ENCODE peak calls at places on chromosomes 7 and 10, in eight cellular contexts. One of them, this sample, is unnamed.

GRCh38 chr10:24952146-24952700 is at the start of gene PRTFDC1:
- DNase-seq in activated naive CD4-positive, alpha-beta T cell treated with Interleukin-2 at 50 U/mL for 16 hours: no peak
- DNase-seq in natural killer cell treated with Interleukin-12 subunit alpha and Interleukin-12 subunit beta and Interleukin-15 and Interleukin-18, amount 100 ng/mL, for 72 hours: no peak
- DNase-seq in fibroblast of the conjunctiva: no peak
- DNase-seq in NCI-H1105: peak; percentile 45
- DNase-seq in NCI-H1092: peak; percentile 10
- DNase-seq in activated CD4-positive, alpha-beta T cell treated with anti-CD3 and anti-CD28 coated beads, Interleukin-2, amount 10 ng/mL, durations not matched to agents 7 days and 5 days: peak; percentile 24
- DNase-seq in left colon: peak; percentile 46
- DNase-seq in this sample: peak; percentile 75

GRCh38 chr10:26776258-26776657 is 78.8 kb downstream of the PDSS1 start:
- DNase-seq in natural killer cell treated with Interleukin-12 subunit alpha and Interleukin-12 subunit beta and Interleukin-15 and Interleukin-18, amount 100 ng/mL, for 72 hours: no peak
- DNase-seq in left colon: no peak
- DNase-seq in NCI-H1092: no peak
- DNase-seq in fibroblast of the conjunctiva: no peak
- DNase-seq in activated CD4-positive, alpha-beta T cell treated with anti-CD3 and anti-CD28 coated beads, Interleukin-2, amount 10 ng/mL, durations not matched to agents 7 days and 5 days: no peak
- DNase-seq in activated naive CD4-positive, alpha-beta T cell treated with Interleukin-2 at 50 U/mL for 16 hours: no peak
- DNase-seq in NCI-H1105: no peak
- DNase-seq in this sample: no peak

GRCh38 chr10:78950656-78951587 is 117.8 kb upstream of the ZMIZ1 start:
- DNase-seq in activated naive CD4-positive, alpha-beta T cell treated with Interleukin-2 at 50 U/mL for 16 hours: no peak
- DNase-seq in activated CD4-positive, alpha-beta T cell treated with anti-CD3 and anti-CD28 coated beads, Interleukin-2, amount 10 ng/mL, durations not matched to agents 7 days and 5 days: no peak
- DNase-seq in NCI-H1092: no peak
- DNase-seq in left colon: no peak
- DNase-seq in NCI-H1105: peak; percentile 79
- DNase-seq in natural killer cell treated with Interleukin-12 subunit alpha and Interleukin-12 subunit beta and Interleukin-15 and Interleukin-18, amount 100 ng/mL, for 72 hours: no peak
- DNase-seq in fibroblast of the conjunctiva: no peak
- DNase-seq in this sample: no peak

GRCh38 chr10:62626817-62627216 is 177.7 kb upstream of the ADO start:
- DNase-seq in left colon: no peak
- DNase-seq in fibroblast of the conjunctiva: no peak
- DNase-seq in NCI-H1092: no peak
- DNase-seq in NCI-H1105: no peak
- DNase-seq in activated CD4-positive, alpha-beta T cell treated with anti-CD3 and anti-CD28 coated beads, Interleukin-2, amount 10 ng/mL, durations not matched to agents 7 days and 5 days: no peak
- DNase-seq in activated naive CD4-positive, alpha-beta T cell treated with Interleukin-2 at 50 U/mL for 16 hours: no peak
- DNase-seq in natural killer cell treated with Interleukin-12 subunit alpha and Interleukin-12 subunit beta and Interleukin-15 and Interleukin-18, amount 100 ng/mL, for 72 hours: no peak
- DNase-seq in this sample: no peak

GRCh38 chr7:803243-803635 is 29.0 kb upstream of the SUN1 start:
- DNase-seq in natural killer cell treated with Interleukin-12 subunit alpha and Interleukin-12 subunit beta and Interleukin-15 and Interleukin-18, amount 100 ng/mL, for 72 hours: peak; percentile 8
- DNase-seq in fibroblast of the conjunctiva: no peak
- DNase-seq in activated CD4-positive, alpha-beta T cell treated with anti-CD3 and anti-CD28 coated beads, Interleukin-2, amount 10 ng/mL, durations not matched to agents 7 days and 5 days: no peak
- DNase-seq in NCI-H1105: no peak
- DNase-seq in left colon: no peak
- DNase-seq in NCI-H1092: no peak
- DNase-seq in activated naive CD4-positive, alpha-beta T cell treated with Interleukin-2 at 50 U/mL for 16 hours: no peak
- DNase-seq in this sample: peak; percentile 41

GRCh38 chr7:110003827-110004226 is 1087.1 kb upstream of the LRRN3 start:
- DNase-seq in fibroblast of the conjunctiva: no peak
- DNase-seq in natural killer cell treated with Interleukin-12 subunit alpha and Interleukin-12 subunit beta and Interleukin-15 and Interleukin-18, amount 100 ng/mL, for 72 hours: no peak
- DNase-seq in activated naive CD4-positive, alpha-beta T cell treated with Interleukin-2 at 50 U/mL for 16 hours: no peak
- DNase-seq in activated CD4-positive, alpha-beta T cell treated with anti-CD3 and anti-CD28 coated beads, Interleukin-2, amount 10 ng/mL, durations not matched to agents 7 days and 5 days: no peak
- DNase-seq in NCI-H1105: no peak
- DNase-seq in NCI-H1092: no peak
- DNase-seq in left colon: no peak
- DNase-seq in this sample: no peak

GRCh38 chr10:129932182-129932581 is 31.9 kb downstream of the EBF3 start:
- DNase-seq in NCI-H1092: no peak
- DNase-seq in activated naive CD4-positive, alpha-beta T cell treated with Interleukin-2 at 50 U/mL for 16 hours: no peak
- DNase-seq in left colon: no peak
- DNase-seq in natural killer cell treated with Interleukin-12 subunit alpha and Interleukin-12 subunit beta and Interleukin-15 and Interleukin-18, amount 100 ng/mL, for 72 hours: no peak
- DNase-seq in fibroblast of the conjunctiva: no peak
- DNase-seq in NCI-H1105: no peak
- DNase-seq in activated CD4-positive, alpha-beta T cell treated with anti-CD3 and anti-CD28 coated beads, Interleukin-2, amount 10 ng/mL, durations not matched to agents 7 days and 5 days: no peak
- DNase-seq in this sample: peak; percentile 53

GRCh38 chr10:10294801-10295515 is 722.7 kb upstream of the CELF2 start:
- DNase-seq in activated CD4-positive, alpha-beta T cell treated with anti-CD3 and anti-CD28 coated beads, Interleukin-2, amount 10 ng/mL, durations not matched to agents 7 days and 5 days: no peak
- DNase-seq in NCI-H1105: no peak
- DNase-seq in natural killer cell treated with Interleukin-12 subunit alpha and Interleukin-12 subunit beta and Interleukin-15 and Interleukin-18, amount 100 ng/mL, for 72 hours: no peak
- DNase-seq in left colon: no peak
- DNase-seq in NCI-H1092: peak; percentile 2
- DNase-seq in activated naive CD4-positive, alpha-beta T cell treated with Interleukin-2 at 50 U/mL for 16 hours: no peak
- DNase-seq in fibroblast of the conjunctiva: no peak
- DNase-seq in this sample: no peak

GRCh38 chr7:141700848-141701371 is 1.1 kb downstream of the DENND11 start:
- DNase-seq in activated naive CD4-positive, alpha-beta T cell treated with Interleukin-2 at 50 U/mL for 16 hours: peak; percentile 2
- DNase-seq in NCI-H1092: no peak
- DNase-seq in activated CD4-positive, alpha-beta T cell treated with anti-CD3 and anti-CD28 coated beads, Interleukin-2, amount 10 ng/mL, durations not matched to agents 7 days and 5 days: peak; percentile 11
- DNase-seq in left colon: no peak
- DNase-seq in NCI-H1105: no peak
- DNase-seq in fibroblast of the conjunctiva: no peak
- DNase-seq in natural killer cell treated with Interleukin-12 subunit alpha and Interleukin-12 subunit beta and Interleukin-15 and Interleukin-18, amount 100 ng/mL, for 72 hours: no peak
- DNase-seq in this sample: no peak

GRCh38 chr7:76048668-76048988 is 722 bp downstream of the MDH2 start:
- DNase-seq in activated naive CD4-positive, alpha-beta T cell treated with Interleukin-2 at 50 U/mL for 16 hours: peak; percentile 22
- DNase-seq in left colon: no peak
- DNase-seq in NCI-H1105: no peak
- DNase-seq in activated CD4-positive, alpha-beta T cell treated with anti-CD3 and anti-CD28 coated beads, Interleukin-2, amount 10 ng/mL, durations not matched to agents 7 days and 5 days: peak; percentile 24
- DNase-seq in NCI-H1092: no peak
- DNase-seq in fibroblast of the conjunctiva: no peak
- DNase-seq in natural killer cell treated with Interleukin-12 subunit alpha and Interleukin-12 subunit beta and Interleukin-15 and Interleukin-18, amount 100 ng/mL, for 72 hours: no peak
- DNase-seq in this sample: no peak

GRCh38 chr7:122327969-122328368 is 23.4 kb upstream of the FEZF1 start:
- DNase-seq in NCI-H1105: no peak
- DNase-seq in activated naive CD4-positive, alpha-beta T cell treated with Interleukin-2 at 50 U/mL for 16 hours: no peak
- DNase-seq in NCI-H1092: no peak
- DNase-seq in fibroblast of the conjunctiva: no peak
- DNase-seq in left colon: no peak
- DNase-seq in activated CD4-positive, alpha-beta T cell treated with anti-CD3 and anti-CD28 coated beads, Interleukin-2, amount 10 ng/mL, durations not matched to agents 7 days and 5 days: no peak
- DNase-seq in natural killer cell treated with Interleukin-12 subunit alpha and Interleukin-12 subunit beta and Interleukin-15 and Interleukin-18, amount 100 ng/mL, for 72 hours: no peak
- DNase-seq in this sample: no peak

GRCh38 chr7:25926009-25926408 is 226.0 kb upstream of the NFE2L3 start:
- DNase-seq in fibroblast of the conjunctiva: no peak
- DNase-seq in left colon: no peak
- DNase-seq in activated naive CD4-positive, alpha-beta T cell treated with Interleukin-2 at 50 U/mL for 16 hours: no peak
- DNase-seq in NCI-H1105: no peak
- DNase-seq in natural killer cell treated with Interleukin-12 subunit alpha and Interleukin-12 subunit beta and Interleukin-15 and Interleukin-18, amount 100 ng/mL, for 72 hours: no peak
- DNase-seq in activated CD4-positive, alpha-beta T cell treated with anti-CD3 and anti-CD28 coated beads, Interleukin-2, amount 10 ng/mL, durations not matched to agents 7 days and 5 days: no peak
- DNase-seq in NCI-H1092: no peak
- DNase-seq in this sample: no peak

GRCh38 chr10:82969405-82969804 is 1094.4 kb downstream of the NRG3 start:
- DNase-seq in activated CD4-positive, alpha-beta T cell treated with anti-CD3 and anti-CD28 coated beads, Interleukin-2, amount 10 ng/mL, durations not matched to agents 7 days and 5 days: no peak
- DNase-seq in activated naive CD4-positive, alpha-beta T cell treated with Interleukin-2 at 50 U/mL for 16 hours: no peak
- DNase-seq in left colon: no peak
- DNase-seq in NCI-H1105: no peak
- DNase-seq in natural killer cell treated with Interleukin-12 subunit alpha and Interleukin-12 subunit beta and Interleukin-15 and Interleukin-18, amount 100 ng/mL, for 72 hours: no peak
- DNase-seq in NCI-H1092: no peak
- DNase-seq in fibroblast of the conjunctiva: peak; percentile 23
- DNase-seq in this sample: no peak

GRCh38 chr10:101939273-101939635 is 95.7 kb upstream of the KCNIP2 start:
- DNase-seq in NCI-H1092: no peak
- DNase-seq in NCI-H1105: no peak
- DNase-seq in activated CD4-positive, alpha-beta T cell treated with anti-CD3 and anti-CD28 coated beads, Interleukin-2, amount 10 ng/mL, durations not matched to agents 7 days and 5 days: no peak
- DNase-seq in activated naive CD4-positive, alpha-beta T cell treated with Interleukin-2 at 50 U/mL for 16 hours: no peak
- DNase-seq in natural killer cell treated with Interleukin-12 subunit alpha and Interleukin-12 subunit beta and Interleukin-15 and Interleukin-18, amount 100 ng/mL, for 72 hours: no peak
- DNase-seq in left colon: no peak
- DNase-seq in fibroblast of the conjunctiva: peak; percentile 96
- DNase-seq in this sample: no peak

GRCh38 chr7:111091623-111092370 is 870 bp downstream of the LRRN3 start:
- DNase-seq in left colon: no peak
- DNase-seq in natural killer cell treated with Interleukin-12 subunit alpha and Interleukin-12 subunit beta and Interleukin-15 and Interleukin-18, amount 100 ng/mL, for 72 hours: no peak
- DNase-seq in fibroblast of the conjunctiva: no peak
- DNase-seq in NCI-H1105: peak; percentile 50
- DNase-seq in NCI-H1092: peak; percentile 10
- DNase-seq in activated naive CD4-positive, alpha-beta T cell treated with Interleukin-2 at 50 U/mL for 16 hours: no peak
- DNase-seq in activated CD4-positive, alpha-beta T cell treated with anti-CD3 and anti-CD28 coated beads, Interleukin-2, amount 10 ng/mL, durations not matched to agents 7 days and 5 days: no peak
- DNase-seq in this sample: no peak

GRCh38 chr10:133455611-133456031 is 1.9 kb downstream of the SCART1 start:
- DNase-seq in activated naive CD4-positive, alpha-beta T cell treated with Interleukin-2 at 50 U/mL for 16 hours: no peak
- DNase-seq in fibroblast of the conjunctiva: no peak
- DNase-seq in natural killer cell treated with Interleukin-12 subunit alpha and Interleukin-12 subunit beta and Interleukin-15 and Interleukin-18, amount 100 ng/mL, for 72 hours: no peak
- DNase-seq in NCI-H1092: no peak
- DNase-seq in activated CD4-positive, alpha-beta T cell treated with anti-CD3 and anti-CD28 coated beads, Interleukin-2, amount 10 ng/mL, durations not matched to agents 7 days and 5 days: peak; percentile 3
- DNase-seq in NCI-H1105: no peak
- DNase-seq in left colon: no peak
- DNase-seq in this sample: no peak

GRCh38 chr10:133457100-133457841 is 3.5 kb downstream of the SCART1 start:
- DNase-seq in fibroblast of the conjunctiva: no peak
- DNase-seq in natural killer cell treated with Interleukin-12 subunit alpha and Interleukin-12 subunit beta and Interleukin-15 and Interleukin-18, amount 100 ng/mL, for 72 hours: no peak
- DNase-seq in activated naive CD4-positive, alpha-beta T cell treated with Interleukin-2 at 50 U/mL for 16 hours: no peak
- DNase-seq in NCI-H1092: no peak
- DNase-seq in NCI-H1105: no peak
- DNase-seq in activated CD4-positive, alpha-beta T cell treated with anti-CD3 and anti-CD28 coated beads, Interleukin-2, amount 10 ng/mL, durations not matched to agents 7 days and 5 days: peak; percentile 3
- DNase-seq in left colon: no peak
- DNase-seq in this sample: no peak

GRCh38 chr7:84792232-84792882 is 394.5 kb downstream of the SEMA3D start:
- DNase-seq in NCI-H1092: no peak
- DNase-seq in NCI-H1105: no peak
- DNase-seq in activated CD4-positive, alpha-beta T cell treated with anti-CD3 and anti-CD28 coated beads, Interleukin-2, amount 10 ng/mL, durations not matched to agents 7 days and 5 days: no peak
- DNase-seq in fibroblast of the conjunctiva: no peak
- DNase-seq in activated naive CD4-positive, alpha-beta T cell treated with Interleukin-2 at 50 U/mL for 16 hours: no peak
- DNase-seq in left colon: no peak
- DNase-seq in natural killer cell treated with Interleukin-12 subunit alpha and Interleukin-12 subunit beta and Interleukin-15 and Interleukin-18, amount 100 ng/mL, for 72 hours: no peak
- DNase-seq in this sample: no peak

GRCh38 chr10:92688927-92689662 is 660 bp upstream of the HHEX start:
- DNase-seq in fibroblast of the conjunctiva: no peak
- DNase-seq in activated CD4-positive, alpha-beta T cell treated with anti-CD3 and anti-CD28 coated beads, Interleukin-2, amount 10 ng/mL, durations not matched to agents 7 days and 5 days: peak; percentile 6
- DNase-seq in NCI-H1092: peak; percentile 10
- DNase-seq in activated naive CD4-positive, alpha-beta T cell treated with Interleukin-2 at 50 U/mL for 16 hours: peak; percentile 19
- DNase-seq in natural killer cell treated with Interleukin-12 subunit alpha and Interleukin-12 subunit beta and Interleukin-15 and Interleukin-18, amount 100 ng/mL, for 72 hours: no peak
- DNase-seq in left colon: peak; percentile 30
- DNase-seq in NCI-H1105: no peak
- DNase-seq in this sample: no peak

GRCh38 chr7:50246551-50246950 is 58.0 kb upstream of the IKZF1 start:
- DNase-seq in fibroblast of the conjunctiva: no peak
- DNase-seq in left colon: no peak
- DNase-seq in activated CD4-positive, alpha-beta T cell treated with anti-CD3 and anti-CD28 coated beads, Interleukin-2, amount 10 ng/mL, durations not matched to agents 7 days and 5 days: no peak
- DNase-seq in activated naive CD4-positive, alpha-beta T cell treated with Interleukin-2 at 50 U/mL for 16 hours: no peak
- DNase-seq in NCI-H1092: no peak
- DNase-seq in natural killer cell treated with Interleukin-12 subunit alpha and Interleukin-12 subunit beta and Interleukin-15 and Interleukin-18, amount 100 ng/mL, for 72 hours: no peak
- DNase-seq in NCI-H1105: no peak
- DNase-seq in this sample: no peak

GRCh38 chr10:100027416-100027815 is 17.7 kb upstream of the DNMBP start:
- DNase-seq in fibroblast of the conjunctiva: no peak
- DNase-seq in NCI-H1092: no peak
- DNase-seq in left colon: no peak
- DNase-seq in activated naive CD4-positive, alpha-beta T cell treated with Interleukin-2 at 50 U/mL for 16 hours: no peak
- DNase-seq in natural killer cell treated with Interleukin-12 subunit alpha and Interleukin-12 subunit beta and Interleukin-15 and Interleukin-18, amount 100 ng/mL, for 72 hours: no peak
- DNase-seq in activated CD4-positive, alpha-beta T cell treated with anti-CD3 and anti-CD28 coated beads, Interleukin-2, amount 10 ng/mL, durations not matched to agents 7 days and 5 days: no peak
- DNase-seq in NCI-H1105: no peak
- DNase-seq in this sample: no peak

GRCh38 chr7:46321556-46322205 is 400.6 kb upstream of the IGFBP3 start:
- DNase-seq in fibroblast of the conjunctiva: no peak
- DNase-seq in NCI-H1105: no peak
- DNase-seq in activated CD4-positive, alpha-beta T cell treated with anti-CD3 and anti-CD28 coated beads, Interleukin-2, amount 10 ng/mL, durations not matched to agents 7 days and 5 days: no peak
- DNase-seq in natural killer cell treated with Interleukin-12 subunit alpha and Interleukin-12 subunit beta and Interleukin-15 and Interleukin-18, amount 100 ng/mL, for 72 hours: no peak
- DNase-seq in activated naive CD4-positive, alpha-beta T cell treated with Interleukin-2 at 50 U/mL for 16 hours: no peak
- DNase-seq in NCI-H1092: no peak
- DNase-seq in left colon: no peak
- DNase-seq in this sample: no peak

GRCh38 chr7:91503934-91504575 is 239.8 kb downstream of the FZD1 start:
- DNase-seq in natural killer cell treated with Interleukin-12 subunit alpha and Interleukin-12 subunit beta and Interleukin-15 and Interleukin-18, amount 100 ng/mL, for 72 hours: no peak
- DNase-seq in left colon: no peak
- DNase-seq in NCI-H1092: no peak
- DNase-seq in activated CD4-positive, alpha-beta T cell treated with anti-CD3 and anti-CD28 coated beads, Interleukin-2, amount 10 ng/mL, durations not matched to agents 7 days and 5 days: no peak
- DNase-seq in fibroblast of the conjunctiva: no peak
- DNase-seq in activated naive CD4-positive, alpha-beta T cell treated with Interleukin-2 at 50 U/mL for 16 hours: no peak
- DNase-seq in NCI-H1105: no peak
- DNase-seq in this sample: no peak

GRCh38 chr7:79091661-79092060 is 361.8 kb downstream of the MAGI2 start:
- DNase-seq in activated naive CD4-positive, alpha-beta T cell treated with Interleukin-2 at 50 U/mL for 16 hours: no peak
- DNase-seq in fibroblast of the conjunctiva: no peak
- DNase-seq in activated CD4-positive, alpha-beta T cell treated with anti-CD3 and anti-CD28 coated beads, Interleukin-2, amount 10 ng/mL, durations not matched to agents 7 days and 5 days: no peak
- DNase-seq in NCI-H1092: no peak
- DNase-seq in NCI-H1105: no peak
- DNase-seq in natural killer cell treated with Interleukin-12 subunit alpha and Interleukin-12 subunit beta and Interleukin-15 and Interleukin-18, amount 100 ng/mL, for 72 hours: no peak
- DNase-seq in left colon: no peak
- DNase-seq in this sample: no peak

GRCh38 chr10:96390460-96390864 is 31.7 kb upstream of the OPALIN start:
- DNase-seq in activated CD4-positive, alpha-beta T cell treated with anti-CD3 and anti-CD28 coated beads, Interleukin-2, amount 10 ng/mL, durations not matched to agents 7 days and 5 days: no peak
- DNase-seq in NCI-H1105: no peak
- DNase-seq in NCI-H1092: peak; percentile 74
- DNase-seq in left colon: peak; percentile 74
- DNase-seq in natural killer cell treated with Interleukin-12 subunit alpha and Interleukin-12 subunit beta and Interleukin-15 and Interleukin-18, amount 100 ng/mL, for 72 hours: no peak
- DNase-seq in activated naive CD4-positive, alpha-beta T cell treated with Interleukin-2 at 50 U/mL for 16 hours: no peak
- DNase-seq in fibroblast of the conjunctiva: no peak
- DNase-seq in this sample: no peak

GRCh38 chr10:86878973-86879781 is 78.2 kb downstream of the MMRN2 start:
- DNase-seq in NCI-H1092: no peak
- DNase-seq in fibroblast of the conjunctiva: no peak
- DNase-seq in activated naive CD4-positive, alpha-beta T cell treated with Interleukin-2 at 50 U/mL for 16 hours: no peak
- DNase-seq in activated CD4-positive, alpha-beta T cell treated with anti-CD3 and anti-CD28 coated beads, Interleukin-2, amount 10 ng/mL, durations not matched to agents 7 days and 5 days: no peak
- DNase-seq in natural killer cell treated with Interleukin-12 subunit alpha and Interleukin-12 subunit beta and Interleukin-15 and Interleukin-18, amount 100 ng/mL, for 72 hours: no peak
- DNase-seq in left colon: no peak
- DNase-seq in NCI-H1105: no peak
- DNase-seq in this sample: no peak

GRCh38 chr10:63114031-63114814 is 18.9 kb upstream of the NRBF2 start:
- DNase-seq in activated CD4-positive, alpha-beta T cell treated with anti-CD3 and anti-CD28 coated beads, Interleukin-2, amount 10 ng/mL, durations not matched to agents 7 days and 5 days: no peak
- DNase-seq in left colon: peak; percentile 30
- DNase-seq in NCI-H1092: no peak
- DNase-seq in activated naive CD4-positive, alpha-beta T cell treated with Interleukin-2 at 50 U/mL for 16 hours: no peak
- DNase-seq in natural killer cell treated with Interleukin-12 subunit alpha and Interleukin-12 subunit beta and Interleukin-15 and Interleukin-18, amount 100 ng/mL, for 72 hours: no peak
- DNase-seq in fibroblast of the conjunctiva: peak; percentile 97
- DNase-seq in NCI-H1105: no peak
- DNase-seq in this sample: peak; percentile 81

GRCh38 chr10:100901051-100901450 is 11.7 kb upstream of the SLF2 start:
- DNase-seq in fibroblast of the conjunctiva: no peak
- DNase-seq in activated naive CD4-positive, alpha-beta T cell treated with Interleukin-2 at 50 U/mL for 16 hours: no peak
- DNase-seq in left colon: no peak
- DNase-seq in natural killer cell treated with Interleukin-12 subunit alpha and Interleukin-12 subunit beta and Interleukin-15 and Interleukin-18, amount 100 ng/mL, for 72 hours: no peak
- DNase-seq in activated CD4-positive, alpha-beta T cell treated with anti-CD3 and anti-CD28 coated beads, Interleukin-2, amount 10 ng/mL, durations not matched to agents 7 days and 5 days: no peak
- DNase-seq in NCI-H1092: no peak
- DNase-seq in NCI-H1105: no peak
- DNase-seq in this sample: no peak

GRCh38 chr7:23268746-23269145 is 22.2 kb downstream of the GPNMB start:
- DNase-seq in NCI-H1105: no peak
- DNase-seq in activated naive CD4-positive, alpha-beta T cell treated with Interleukin-2 at 50 U/mL for 16 hours: no peak
- DNase-seq in left colon: no peak
- DNase-seq in activated CD4-positive, alpha-beta T cell treated with anti-CD3 and anti-CD28 coated beads, Interleukin-2, amount 10 ng/mL, durations not matched to agents 7 days and 5 days: no peak
- DNase-seq in natural killer cell treated with Interleukin-12 subunit alpha and Interleukin-12 subunit beta and Interleukin-15 and Interleukin-18, amount 100 ng/mL, for 72 hours: no peak
- DNase-seq in fibroblast of the conjunctiva: no peak
- DNase-seq in NCI-H1092: no peak
- DNase-seq in this sample: no peak

GRCh38 chr7:36207451-36208291 is 54.6 kb downstream of the EEPD1 start:
- DNase-seq in NCI-H1105: no peak
- DNase-seq in activated CD4-positive, alpha-beta T cell treated with anti-CD3 and anti-CD28 coated beads, Interleukin-2, amount 10 ng/mL, durations not matched to agents 7 days and 5 days: no peak
- DNase-seq in left colon: peak; percentile 60
- DNase-seq in NCI-H1092: no peak
- DNase-seq in fibroblast of the conjunctiva: peak; percentile 4
- DNase-seq in natural killer cell treated with Interleukin-12 subunit alpha and Interleukin-12 subunit beta and Interleukin-15 and Interleukin-18, amount 100 ng/mL, for 72 hours: no peak
- DNase-seq in activated naive CD4-positive, alpha-beta T cell treated with Interleukin-2 at 50 U/mL for 16 hours: peak; percentile 31
- DNase-seq in this sample: peak; percentile 70

GRCh38 chr10:101777857-101778145 is 1.9 kb upstream of the FGF8 start:
- DNase-seq in activated naive CD4-positive, alpha-beta T cell treated with Interleukin-2 at 50 U/mL for 16 hours: no peak
- DNase-seq in activated CD4-positive, alpha-beta T cell treated with anti-CD3 and anti-CD28 coated beads, Interleukin-2, amount 10 ng/mL, durations not matched to agents 7 days and 5 days: no peak
- DNase-seq in NCI-H1092: no peak
- DNase-seq in natural killer cell treated with Interleukin-12 subunit alpha and Interleukin-12 subunit beta and Interleukin-15 and Interleukin-18, amount 100 ng/mL, for 72 hours: no peak
- DNase-seq in left colon: no peak
- DNase-seq in NCI-H1105: no peak
- DNase-seq in fibroblast of the conjunctiva: no peak
- DNase-seq in this sample: no peak